ENCODE peak calls at places on chromosomes 4 and X, in seven cellular contexts. O is stimulated activated CD4-positive, alpha-beta T cell treated with anti-CD3 and anti-CD28 coated beads, TNF-alpha, amount 100 ng/mL, for 4 hours; W is LHCN-M2; Y is GM13977; S is EH; I is A549; F is IMR-90. G is an unnamed sample.

GRCh38 chr4:124428648-124429047 is 283.9 kb downstream of the ANKRD50 start:
- DNase-seq in F (no peak), I (no peak), S (no peak), Y (no peak), W (no peak), O (no peak), G (no peak)

GRCh38 chrX:45850775-45851433 is 650.2 kb upstream of the DIPK2B start:
- DNase-seq in S (peak; percentile 45), F (peak; percentile 28), Y (peak; percentile 14), W (peak; percentile 41), O (peak; percentile 1), I (peak; percentile 15), G (peak; percentile 31)

GRCh38 chr4:2186133-2186864 is 55.6 kb downstream of the HAUS3 start:
- DNase-seq in I (no peak), O (no peak), Y (no peak), W (peak; percentile 16), S (peak; percentile 17), F (peak; percentile 22), G (peak; percentile 29)

GRCh38 chr4:87851332-87851731 is 18.6 kb downstream of the MEPE start:
- DNase-seq in Y (no peak), F (no peak), W (no peak), O (no peak), S (no peak), I (no peak), G (no peak)

GRCh38 chr4:48332661-48333060 is 8.7 kb upstream of the SLAIN2 start:
- DNase-seq in I (no peak), O (no peak), W (no peak), Y (no peak), F (no peak), S (no peak), G (no peak)

GRCh38 chr4:155170569-155170968 is 37.9 kb upstream of the NPY2R start:
- DNase-seq in O (no peak), W (no peak), Y (no peak), I (no peak), F (no peak), S (no peak), G (no peak)

GRCh38 chr4:47510036-47510435 is 25.0 kb downstream of the ATP10D start:
- DNase-seq in O (no peak), F (no peak), Y (no peak), S (no peak), I (no peak), W (no peak), G (no peak)

GRCh38 chr4:139691-140090 is 15.4 kb downstream of the ZNF718 start:
- DNase-seq in I (no peak), O (no peak), S (no peak), Y (no peak), W (no peak), F (no peak), G (no peak)

GRCh38 chrX:9997524-9997923 is 30.4 kb downstream of the CLDN34 start:
- DNase-seq in F (no peak), W (no peak), O (no peak), I (no peak), S (no peak), Y (peak; percentile 46), G (peak; percentile 83)

GRCh38 chr4:107654694-107655093 is 65.3 kb downstream of the PAPSS1 start:
- DNase-seq in F (no peak), O (no peak), W (no peak), Y (no peak), S (no peak), I (no peak), G (no peak)